ENCODE peak calls at places on chromosomes 13 and 19, in seven cellular contexts. Z is GM12892; A is stimulated activated CD8-positive, alpha-beta memory T cell treated with anti-CD3 and anti-CD28 coated beads, Interleukin-2, amount 100 ng/mL, for 48 hours; D is amniotic stem cell; G is activated T-cell treated with anti-CD3 and anti-CD28 coated beads, Interleukin-2, amount 50 U/mL, for 72 hours; P is EL; L is Right ventricle myocardium superior. H is an unnamed sample.

GRCh38 chr13:30796132-30796832 is 60.9 kb downstream of the ALOX5AP start:
- DNase-seq in L (no peak), D (peak; percentile 26), Z (no peak), G (no peak), P (peak; percentile 88), A (no peak), H (no peak)

GRCh38 chr13:29654807-29655547 is 59.5 kb upstream of the SLC7A1 start:
- DNase-seq in P (peak; percentile 89), D (no peak), L (no peak), Z (no peak), A (no peak), G (no peak), H (no peak)

GRCh38 chr13:46307554-46307953 is 79.5 kb downstream of the RUBCNL start:
- DNase-seq in P (peak; percentile 10), D (no peak), L (no peak), A (no peak), Z (no peak), G (no peak), H (no peak)

GRCh38 chr13:103926118-103926517 is 859.9 kb upstream of the SLC10A2 start:
- DNase-seq in A (no peak), D (no peak), G (no peak), Z (no peak), L (no peak), P (no peak), H (no peak)

GRCh38 chr13:69389899-69390298 is 717.7 kb upstream of the ATXN8OS start:
- DNase-seq in G (no peak), D (no peak), L (no peak), A (no peak), Z (no peak), P (no peak), H (no peak)

GRCh38 chr19:47511681-47512080 is 3.2 kb downstream of the NAPA start:
- DNase-seq in Z (no peak), L (no peak), P (no peak), D (no peak), G (no peak), A (no peak), H (peak; percentile 97)

GRCh38 chr19:48777720-48778119 is 22.4 kb downstream of the FGF21 start:
- DNase-seq in A (no peak), D (no peak), Z (no peak), G (no peak), P (no peak), L (no peak), H (no peak)

GRCh38 chr13:65497265-65497664 is 1732.9 kb downstream of the PCDH9 start:
- DNase-seq in G (no peak), L (no peak), A (no peak), Z (no peak), P (peak; percentile 74), D (no peak), H (no peak)

GRCh38 chr13:78022164-78022877 is 103.7 kb upstream of the EDNRB start:
- DNase-seq in A (peak; percentile 11), P (peak; percentile 61), L (no peak), D (no peak), G (peak; percentile 55), Z (peak; percentile 17), H (no peak)

GRCh38 chr13:97975280-97975850 is 21.9 kb downstream of the IPO5 start:
- DNase-seq in L (no peak), A (no peak), Z (no peak), D (no peak), P (no peak), G (peak; percentile 5), H (peak; percentile 53)

GRCh38 chr19:31286491-31286890 is 62.7 kb downstream of the TSHZ3 start:
- DNase-seq in Z (no peak), G (no peak), D (no peak), A (no peak), L (no peak), P (no peak), H (no peak)

GRCh38 chr13:50951366-50951765 is 41.8 kb downstream of the RNASEH2B start:
- DNase-seq in A (no peak), G (no peak), Z (no peak), P (no peak), D (no peak), L (no peak), H (no peak)

GRCh38 chr19:35342430-35342829 is 5.3 kb upstream of the FFAR1 start:
- DNase-seq in P (no peak), L (peak; percentile 12), A (no peak), G (no peak), D (no peak), Z (no peak), H (peak; percentile 82)

GRCh38 chr19:28485300-28485699 is 727.7 kb downstream of the UQCRFS1 start:
- DNase-seq in A (no peak), P (no peak), Z (no peak), G (no peak), D (no peak), L (peak; percentile 55), H (peak; percentile 17)

GRCh38 chr13:78679329-78679728 is 20.4 kb upstream of the OBI1 start:
- DNase-seq in Z (no peak), A (no peak), P (no peak), L (no peak), D (no peak), G (no peak), H (no peak)

GRCh38 chr19:13277104-13277809 is 127.0 kb downstream of the IER2 start:
- DNase-seq in Z (peak; percentile 43), D (peak; percentile 9), L (peak; percentile 57), G (peak; percentile 77), A (peak; percentile 27), P (peak; percentile 74), H (peak; percentile 91)

GRCh38 chr19:48319647-48320537 is 5.5 kb upstream of the EMP3 start:
- DNase-seq in D (peak; percentile 64), P (peak; percentile 79), A (peak; percentile 72), L (peak; percentile 91), G (peak; percentile 86), Z (no peak), H (peak; percentile 93)

GRCh38 chr19:40503300-40503699 is 36.5 kb downstream of the SPTBN4 start:
- DNase-seq in L (no peak), G (no peak), A (no peak), Z (no peak), P (no peak), D (no peak), H (peak; percentile 61)

H was measured in NCI-H82.